ENCODE peak calls at places on chromosome 7, in five cellular contexts. One of them, this sample, is unnamed.

GRCh38 chr7:107394301-107394700 is 75.6 kb upstream of the GPR22 start:
- DNase-seq in H7: no peak
- DNase-seq in NK-92 treated with Interleukin-12 subunit alpha and Interleukin-12 subunit beta, amount 100 ng/mL, for 24 hours: no peak
- DNase-seq in activated CD8-positive, alpha-beta memory T cell treated with anti-CD3 and anti-CD28 coated beads for 48 hours: no peak
- DNase-seq in HEK293T: no peak
- DNase-seq in this sample: no peak

GRCh38 chr7:70612811-70613210 is 519.1 kb upstream of the GALNT17 start:
- DNase-seq in H7: no peak
- DNase-seq in NK-92 treated with Interleukin-12 subunit alpha and Interleukin-12 subunit beta, amount 100 ng/mL, for 24 hours: no peak
- DNase-seq in activated CD8-positive, alpha-beta memory T cell treated with anti-CD3 and anti-CD28 coated beads for 48 hours: no peak
- DNase-seq in HEK293T: no peak
- DNase-seq in this sample: peak; percentile 60

GRCh38 chr7:12646139-12646538 is 41.3 kb upstream of the ARL4A start:
- DNase-seq in H7: peak; percentile 5
- DNase-seq in NK-92 treated with Interleukin-12 subunit alpha and Interleukin-12 subunit beta, amount 100 ng/mL, for 24 hours: no peak
- DNase-seq in activated CD8-positive, alpha-beta memory T cell treated with anti-CD3 and anti-CD28 coated beads for 48 hours: no peak
- DNase-seq in HEK293T: no peak
- DNase-seq in this sample: no peak

GRCh38 chr7:16921644-16922257 is 40.0 kb upstream of the AGR3 start:
- DNase-seq in H7: no peak
- DNase-seq in NK-92 treated with Interleukin-12 subunit alpha and Interleukin-12 subunit beta, amount 100 ng/mL, for 24 hours: no peak
- DNase-seq in activated CD8-positive, alpha-beta memory T cell treated with anti-CD3 and anti-CD28 coated beads for 48 hours: no peak
- DNase-seq in HEK293T: no peak
- DNase-seq in this sample: peak; percentile 24

GRCh38 chr7:95874129-95874528 is 101.8 kb downstream of the DYNC1I1 start:
- DNase-seq in H7: no peak
- DNase-seq in NK-92 treated with Interleukin-12 subunit alpha and Interleukin-12 subunit beta, amount 100 ng/mL, for 24 hours: no peak
- DNase-seq in activated CD8-positive, alpha-beta memory T cell treated with anti-CD3 and anti-CD28 coated beads for 48 hours: no peak
- DNase-seq in HEK293T: no peak
- DNase-seq in this sample: no peak

GRCh38 chr7:105648561-105649401 is 67.5 kb upstream of the EFCAB10 start:
- DNase-seq in H7: no peak
- DNase-seq in NK-92 treated with Interleukin-12 subunit alpha and Interleukin-12 subunit beta, amount 100 ng/mL, for 24 hours: peak; percentile 13
- DNase-seq in activated CD8-positive, alpha-beta memory T cell treated with anti-CD3 and anti-CD28 coated beads for 48 hours: no peak
- DNase-seq in HEK293T: no peak
- DNase-seq in this sample: peak; percentile 97

GRCh38 chr7:106277976-106278375 is 6.8 kb downstream of the NAMPT start:
- DNase-seq in H7: no peak
- DNase-seq in NK-92 treated with Interleukin-12 subunit alpha and Interleukin-12 subunit beta, amount 100 ng/mL, for 24 hours: no peak
- DNase-seq in activated CD8-positive, alpha-beta memory T cell treated with anti-CD3 and anti-CD28 coated beads for 48 hours: no peak
- DNase-seq in HEK293T: no peak
- DNase-seq in this sample: no peak

GRCh38 chr7:35993663-35994622 is 159.1 kb upstream of the EEPD1 start:
- DNase-seq in H7: no peak
- DNase-seq in NK-92 treated with Interleukin-12 subunit alpha and Interleukin-12 subunit beta, amount 100 ng/mL, for 24 hours: no peak
- DNase-seq in activated CD8-positive, alpha-beta memory T cell treated with anti-CD3 and anti-CD28 coated beads for 48 hours: no peak
- DNase-seq in HEK293T: no peak
- DNase-seq in this sample: no peak

GRCh38 chr7:157010588-157011332 is at the start of gene MNX1:
- DNase-seq in H7: peak; percentile 99
- DNase-seq in NK-92 treated with Interleukin-12 subunit alpha and Interleukin-12 subunit beta, amount 100 ng/mL, for 24 hours: peak; percentile 31
- DNase-seq in activated CD8-positive, alpha-beta memory T cell treated with anti-CD3 and anti-CD28 coated beads for 48 hours: no peak
- DNase-seq in HEK293T: peak; percentile 99
- DNase-seq in this sample: peak; percentile 93

GRCh38 chr7:101631224-101631714 is 2.2 kb upstream of the MYL10 start:
- DNase-seq in H7: no peak
- DNase-seq in NK-92 treated with Interleukin-12 subunit alpha and Interleukin-12 subunit beta, amount 100 ng/mL, for 24 hours: no peak
- DNase-seq in activated CD8-positive, alpha-beta memory T cell treated with anti-CD3 and anti-CD28 coated beads for 48 hours: no peak
- DNase-seq in HEK293T: no peak
- DNase-seq in this sample: no peak

GRCh38 chr7:42359946-42360345 is 122.9 kb upstream of the GLI3 start:
- DNase-seq in H7: no peak
- DNase-seq in NK-92 treated with Interleukin-12 subunit alpha and Interleukin-12 subunit beta, amount 100 ng/mL, for 24 hours: no peak
- DNase-seq in activated CD8-positive, alpha-beta memory T cell treated with anti-CD3 and anti-CD28 coated beads for 48 hours: no peak
- DNase-seq in HEK293T: no peak
- DNase-seq in this sample: no peak

GRCh38 chr7:13069832-13070231 is 382.4 kb downstream of the ARL4A start:
- DNase-seq in H7: no peak
- DNase-seq in NK-92 treated with Interleukin-12 subunit alpha and Interleukin-12 subunit beta, amount 100 ng/mL, for 24 hours: no peak
- DNase-seq in activated CD8-positive, alpha-beta memory T cell treated with anti-CD3 and anti-CD28 coated beads for 48 hours: no peak
- DNase-seq in HEK293T: no peak
- DNase-seq in this sample: no peak

GRCh38 chr7:147578196-147578595 is 1012.4 kb upstream of the C7orf33 start:
- DNase-seq in H7: no peak
- DNase-seq in NK-92 treated with Interleukin-12 subunit alpha and Interleukin-12 subunit beta, amount 100 ng/mL, for 24 hours: no peak
- DNase-seq in activated CD8-positive, alpha-beta memory T cell treated with anti-CD3 and anti-CD28 coated beads for 48 hours: no peak
- DNase-seq in HEK293T: no peak
- DNase-seq in this sample: no peak

GRCh38 chr7:114922652-114923402 is 933 bp downstream of the MDFIC start:
- DNase-seq in H7: peak; percentile 48
- DNase-seq in NK-92 treated with Interleukin-12 subunit alpha and Interleukin-12 subunit beta, amount 100 ng/mL, for 24 hours: peak; percentile 54
- DNase-seq in activated CD8-positive, alpha-beta memory T cell treated with anti-CD3 and anti-CD28 coated beads for 48 hours: no peak
- DNase-seq in HEK293T: peak; percentile 46
- DNase-seq in this sample: no peak

GRCh38 chr7:90766814-90767564 is 170.9 kb downstream of the CDK14 start:
- DNase-seq in H7: no peak
- DNase-seq in NK-92 treated with Interleukin-12 subunit alpha and Interleukin-12 subunit beta, amount 100 ng/mL, for 24 hours: no peak
- DNase-seq in activated CD8-positive, alpha-beta memory T cell treated with anti-CD3 and anti-CD28 coated beads for 48 hours: no peak
- DNase-seq in HEK293T: no peak
- DNase-seq in this sample: no peak

GRCh38 chr7:123485721-123486120 is 48.7 kb downstream of the IQUB start:
- DNase-seq in H7: no peak
- DNase-seq in NK-92 treated with Interleukin-12 subunit alpha and Interleukin-12 subunit beta, amount 100 ng/mL, for 24 hours: no peak
- DNase-seq in activated CD8-positive, alpha-beta memory T cell treated with anti-CD3 and anti-CD28 coated beads for 48 hours: no peak
- DNase-seq in HEK293T: no peak
- DNase-seq in this sample: no peak

GRCh38 chr7:50812847-50813475 is 30.3 kb upstream of the GRB10 start:
- DNase-seq in H7: no peak
- DNase-seq in NK-92 treated with Interleukin-12 subunit alpha and Interleukin-12 subunit beta, amount 100 ng/mL, for 24 hours: no peak
- DNase-seq in activated CD8-positive, alpha-beta memory T cell treated with anti-CD3 and anti-CD28 coated beads for 48 hours: no peak
- DNase-seq in HEK293T: no peak
- DNase-seq in this sample: no peak

GRCh38 chr7:101919363-101920115 is 102.1 kb downstream of the CUX1 start:
- DNase-seq in H7: no peak
- DNase-seq in NK-92 treated with Interleukin-12 subunit alpha and Interleukin-12 subunit beta, amount 100 ng/mL, for 24 hours: no peak
- DNase-seq in activated CD8-positive, alpha-beta memory T cell treated with anti-CD3 and anti-CD28 coated beads for 48 hours: no peak
- DNase-seq in HEK293T: no peak
- DNase-seq in this sample: no peak

GRCh38 chr7:101817031-101817929 is at the start of gene CUX1:
- DNase-seq in H7: peak; percentile 73
- DNase-seq in NK-92 treated with Interleukin-12 subunit alpha and Interleukin-12 subunit beta, amount 100 ng/mL, for 24 hours: no peak
- DNase-seq in activated CD8-positive, alpha-beta memory T cell treated with anti-CD3 and anti-CD28 coated beads for 48 hours: no peak
- DNase-seq in HEK293T: no peak
- DNase-seq in this sample: no peak

GRCh38 chr7:105131890-105132289 is 117.9 kb downstream of the KMT2E start:
- DNase-seq in H7: no peak
- DNase-seq in NK-92 treated with Interleukin-12 subunit alpha and Interleukin-12 subunit beta, amount 100 ng/mL, for 24 hours: no peak
- DNase-seq in activated CD8-positive, alpha-beta memory T cell treated with anti-CD3 and anti-CD28 coated beads for 48 hours: no peak
- DNase-seq in HEK293T: no peak
- DNase-seq in this sample: no peak

GRCh38 chr7:70463332-70463938 is 668.5 kb upstream of the GALNT17 start:
- DNase-seq in H7: no peak
- DNase-seq in NK-92 treated with Interleukin-12 subunit alpha and Interleukin-12 subunit beta, amount 100 ng/mL, for 24 hours: no peak
- DNase-seq in activated CD8-positive, alpha-beta memory T cell treated with anti-CD3 and anti-CD28 coated beads for 48 hours: no peak
- DNase-seq in HEK293T: no peak
- DNase-seq in this sample: no peak

GRCh38 chr7:120814518-120814917 is 43.4 kb downstream of the TSPAN12 start:
- DNase-seq in H7: no peak
- DNase-seq in NK-92 treated with Interleukin-12 subunit alpha and Interleukin-12 subunit beta, amount 100 ng/mL, for 24 hours: no peak
- DNase-seq in activated CD8-positive, alpha-beta memory T cell treated with anti-CD3 and anti-CD28 coated beads for 48 hours: no peak
- DNase-seq in HEK293T: no peak
- DNase-seq in this sample: no peak

GRCh38 chr7:131827421-131827820 is 271.0 kb upstream of the PODXL start:
- DNase-seq in H7: no peak
- DNase-seq in NK-92 treated with Interleukin-12 subunit alpha and Interleukin-12 subunit beta, amount 100 ng/mL, for 24 hours: no peak
- DNase-seq in activated CD8-positive, alpha-beta memory T cell treated with anti-CD3 and anti-CD28 coated beads for 48 hours: no peak
- DNase-seq in HEK293T: no peak
- DNase-seq in this sample: no peak

GRCh38 chr7:20217193-20217948 is at the start of gene MACC1:
- DNase-seq in H7: no peak
- DNase-seq in NK-92 treated with Interleukin-12 subunit alpha and Interleukin-12 subunit beta, amount 100 ng/mL, for 24 hours: peak; percentile 11
- DNase-seq in activated CD8-positive, alpha-beta memory T cell treated with anti-CD3 and anti-CD28 coated beads for 48 hours: no peak
- DNase-seq in HEK293T: no peak
- DNase-seq in this sample: peak; percentile 55

GRCh38 chr7:7834761-7835160 is 116.4 kb upstream of the RPA3 start:
- DNase-seq in H7: no peak
- DNase-seq in NK-92 treated with Interleukin-12 subunit alpha and Interleukin-12 subunit beta, amount 100 ng/mL, for 24 hours: no peak
- DNase-seq in activated CD8-positive, alpha-beta memory T cell treated with anti-CD3 and anti-CD28 coated beads for 48 hours: no peak
- DNase-seq in HEK293T: no peak
- DNase-seq in this sample: no peak

GRCh38 chr7:44987996-44988395 is 9.2 kb upstream of the MYO1G start:
- DNase-seq in H7: no peak
- DNase-seq in NK-92 treated with Interleukin-12 subunit alpha and Interleukin-12 subunit beta, amount 100 ng/mL, for 24 hours: no peak
- DNase-seq in activated CD8-positive, alpha-beta memory T cell treated with anti-CD3 and anti-CD28 coated beads for 48 hours: no peak
- DNase-seq in HEK293T: no peak
- DNase-seq in this sample: no peak

GRCh38 chr7:28160551-28160991 is 20.0 kb downstream of the JAZF1 start:
- DNase-seq in H7: no peak
- DNase-seq in NK-92 treated with Interleukin-12 subunit alpha and Interleukin-12 subunit beta, amount 100 ng/mL, for 24 hours: no peak
- DNase-seq in activated CD8-positive, alpha-beta memory T cell treated with anti-CD3 and anti-CD28 coated beads for 48 hours: no peak
- DNase-seq in HEK293T: no peak
- DNase-seq in this sample: no peak

GRCh38 chr7:100785878-100786277 is 41.4 kb downstream of the EPHB4 start:
- DNase-seq in H7: peak; percentile 69
- DNase-seq in NK-92 treated with Interleukin-12 subunit alpha and Interleukin-12 subunit beta, amount 100 ng/mL, for 24 hours: no peak
- DNase-seq in activated CD8-positive, alpha-beta memory T cell treated with anti-CD3 and anti-CD28 coated beads for 48 hours: no peak
- DNase-seq in HEK293T: no peak
- DNase-seq in this sample: no peak

GRCh38 chr7:23474098-23474828 is 4.0 kb upstream of the IGF2BP3 start:
- DNase-seq in H7: peak; percentile 97
- DNase-seq in NK-92 treated with Interleukin-12 subunit alpha and Interleukin-12 subunit beta, amount 100 ng/mL, for 24 hours: no peak
- DNase-seq in activated CD8-positive, alpha-beta memory T cell treated with anti-CD3 and anti-CD28 coated beads for 48 hours: peak; percentile 40
- DNase-seq in HEK293T: peak; percentile 84
- DNase-seq in this sample: peak; percentile 98

GRCh38 chr7:97871659-97872024 is 566 bp downstream of the ASNS start:
- DNase-seq in H7: peak; percentile 67
- DNase-seq in NK-92 treated with Interleukin-12 subunit alpha and Interleukin-12 subunit beta, amount 100 ng/mL, for 24 hours: no peak
- DNase-seq in activated CD8-positive, alpha-beta memory T cell treated with anti-CD3 and anti-CD28 coated beads for 48 hours: no peak
- DNase-seq in HEK293T: peak; percentile 24
- DNase-seq in this sample: peak; percentile 54

GRCh38 chr7:13829914-13830603 is 159.4 kb downstream of the ETV1 start:
- DNase-seq in H7: no peak
- DNase-seq in NK-92 treated with Interleukin-12 subunit alpha and Interleukin-12 subunit beta, amount 100 ng/mL, for 24 hours: no peak
- DNase-seq in activated CD8-positive, alpha-beta memory T cell treated with anti-CD3 and anti-CD28 coated beads for 48 hours: no peak
- DNase-seq in HEK293T: no peak
- DNase-seq in this sample: peak; percentile 87

GRCh38 chr7:48101880-48102448 is 12.9 kb downstream of the UPP1 start:
- DNase-seq in H7: peak; percentile 68
- DNase-seq in NK-92 treated with Interleukin-12 subunit alpha and Interleukin-12 subunit beta, amount 100 ng/mL, for 24 hours: no peak
- DNase-seq in activated CD8-positive, alpha-beta memory T cell treated with anti-CD3 and anti-CD28 coated beads for 48 hours: no peak
- DNase-seq in HEK293T: no peak
- DNase-seq in this sample: peak; percentile 7